ENCODE peak calls at places on chromosome 12, in four cellular contexts. D is fibroblast of mammary gland; M is stimulated activated CD4-positive, alpha-beta T cell treated with anti-CD3 and anti-CD28 coated beads, Interleukin-4, amount 100 ng/mL, for 24 hours; X is M059J. B is an unnamed sample.

GRCh38 chr12:77352941-77353340 is 287.6 kb upstream of the E2F7 start:
- DNase-seq in M (no peak), D (peak), X (no peak), B (peak)

GRCh38 chr12:100612557-100612956 is 39.1 kb downstream of the GAS2L3 start:
- DNase-seq in D (no peak), X (no peak), M (no peak), B (no peak)

GRCh38 chr12:75549989-75550388 is 38.6 kb upstream of the KRR1 start:
- DNase-seq in X (no peak), M (no peak), D (no peak), B (no peak)

GRCh38 chr12:14403711-14404164 is 38.3 kb downstream of the ATF7IP start:
- DNase-seq in D (peak), M (no peak), X (peak), B (peak)

GRCh38 chr12:89067436-89067835 is 284.9 kb downstream of the DUSP6 start:
- DNase-seq in X (peak), D (peak), M (no peak), B (peak)

GRCh38 chr12:94795520-94795919 is 145.2 kb upstream of the TMCC3 start:
- DNase-seq in M (no peak), X (peak), D (peak), B (peak)

GRCh38 chr12:70048521-70049245 is 194.6 kb upstream of the CNOT2 start:
- DNase-seq in D (no peak), M (no peak), X (no peak), B (no peak)

GRCh38 chr12:62629971-62630739 is 163.5 kb downstream of the MON2 start:
- DNase-seq in M (no peak), D (no peak), X (no peak), B (no peak)

GRCh38 chr12:4816776-4817530 is 92.8 kb upstream of the KCNA1 start:
- DNase-seq in X (no peak), M (no peak), D (no peak), B (no peak)

GRCh38 chr12:54587315-54587821 is 1.1 kb downstream of the PPP1R1A start:
- DNase-seq in D (no peak), X (no peak), M (no peak), B (no peak)

GRCh38 chr12:51695241-51696010 is 104.4 kb downstream of the SCN8A start:
- DNase-seq in X (no peak), M (no peak), D (peak), B (no peak)

GRCh38 chr12:15322164-15323054 is at the start of gene PTPRO:
- DNase-seq in D (peak), M (no peak), X (peak), B (no peak)

GRCh38 chr12:67804168-67804567 is 155.6 kb downstream of the DYRK2 start:
- DNase-seq in M (peak), X (peak), D (no peak), B (no peak)

GRCh38 chr12:58647495-58647894 is 272.8 kb downstream of the LRIG3 start:
- DNase-seq in M (no peak), X (no peak), D (no peak), B (peak)

GRCh38 chr12:56129210-56129691 is 1.2 kb downstream of the ESYT1 start:
- DNase-seq in M (peak), D (peak), X (peak), B (peak)

GRCh38 chr12:112645586-112645985 is 146.0 kb upstream of the RPH3A start:
- DNase-seq in X (no peak), D (no peak), M (no peak), B (no peak)

GRCh38 chr12:25496098-25496587 is 56.9 kb downstream of the LMNTD1 start:
- DNase-seq in M (no peak), D (peak), X (peak), B (peak)

GRCh38 chr12:71771069-71771468 is 16.4 kb downstream of the RAB21 start:
- DNase-seq in D (peak), X (no peak), M (no peak), B (peak)

GRCh38 chr12:109765493-109765810 is 51.8 kb downstream of the FAM222A start:
- DNase-seq in D (no peak), X (no peak), M (no peak), B (no peak)

GRCh38 chr12:9387450-9387849 is 179.3 kb upstream of the PZP start:
- DNase-seq in M (no peak), D (no peak), X (no peak), B (no peak)

GRCh38 chr12:122031342-122032216 is 9.9 kb downstream of the BCL7A start:
- DNase-seq in X (peak), M (peak), D (peak), B (peak)

GRCh38 chr12:67019070-67019469 is 250.1 kb upstream of the CAND1 start:
- DNase-seq in X (peak), M (no peak), D (no peak), B (no peak)

GRCh38 chr12:26691234-26691970 is 141.6 kb downstream of the ITPR2 start:
- DNase-seq in X (peak), M (no peak), D (peak), B (peak)

GRCh38 chr12:108895220-108895802 is 15.4 kb downstream of the DAO start:
- DNase-seq in X (no peak), M (no peak), D (no peak), B (no peak)

GRCh38 chr12:39239484-39240143 is 203.3 kb downstream of the KIF21A start:
- DNase-seq in X (no peak), M (no peak), D (no peak), B (peak)

GRCh38 chr12:131555866-131556265 is 155.0 kb upstream of the SFSWAP start:
- DNase-seq in D (no peak), X (no peak), M (no peak), B (no peak)

GRCh38 chr12:4172999-4173398 is 100.6 kb upstream of the CCND2 start:
- DNase-seq in X (peak), M (no peak), D (no peak), B (peak)

GRCh38 chr12:131673519-131674265 is 37.2 kb upstream of the SFSWAP start:
- DNase-seq in M (no peak), X (peak), D (peak), B (no peak)